ENCODE peak calls at places on chromosomes 1 and 21, in five cellular contexts. One of them, this sample, is unnamed.

GRCh38 chr1:21671915-21672314 is 2.8 kb upstream of the RAP1GAP start:
- DNase-seq in T follicular helper cell: no peak
- DNase-seq in SHP77: no peak
- DNase-seq in upper lobe of right lung: no peak
- DNase-seq in AG10803: no peak
- DNase-seq in this sample: no peak

GRCh38 chr1:185644531-185644930 is 89.7 kb upstream of the HMCN1 start:
- DNase-seq in T follicular helper cell: no peak
- DNase-seq in AG10803: no peak
- DNase-seq in upper lobe of right lung: no peak
- DNase-seq in SHP77: no peak
- DNase-seq in this sample: peak; percentile 24

GRCh38 chr1:235648954-235649721 is 446 bp downstream of the GNG4 start:
- DNase-seq in AG10803: peak; percentile 52
- DNase-seq in upper lobe of right lung: peak; percentile 82
- DNase-seq in SHP77: peak; percentile 35
- DNase-seq in T follicular helper cell: peak; percentile 33
- DNase-seq in this sample: peak; percentile 50

GRCh38 chr1:201582977-201583376 is 44.0 kb downstream of the NAV1 start:
- DNase-seq in AG10803: no peak
- DNase-seq in T follicular helper cell: no peak
- DNase-seq in SHP77: no peak
- DNase-seq in upper lobe of right lung: peak; percentile 43
- DNase-seq in this sample: no peak

GRCh38 chr1:12644829-12645228 is 944 bp downstream of the AADACL4 start:
- DNase-seq in AG10803: no peak
- DNase-seq in SHP77: no peak
- DNase-seq in T follicular helper cell: no peak
- DNase-seq in upper lobe of right lung: no peak
- DNase-seq in this sample: no peak

GRCh38 chr1:12549460-12550349 is 68.3 kb downstream of the DHRS3 start:
- DNase-seq in SHP77: peak; percentile 31
- DNase-seq in T follicular helper cell: no peak
- DNase-seq in upper lobe of right lung: peak; percentile 64
- DNase-seq in AG10803: peak; percentile 89
- DNase-seq in this sample: peak; percentile 90

GRCh38 chr1:62131093-62131725 is 63.4 kb upstream of the L1TD1 start:
- DNase-seq in SHP77: peak; percentile 64
- DNase-seq in upper lobe of right lung: no peak
- DNase-seq in T follicular helper cell: no peak
- DNase-seq in AG10803: peak; percentile 70
- DNase-seq in this sample: peak; percentile 69

GRCh38 chr1:184188091-184188490 is 136.6 kb downstream of the TSEN15 start:
- DNase-seq in AG10803: peak; percentile 84
- DNase-seq in upper lobe of right lung: no peak
- DNase-seq in T follicular helper cell: no peak
- DNase-seq in SHP77: no peak
- DNase-seq in this sample: peak; percentile 22

GRCh38 chr21:46082638-46083270 is 15.2 kb upstream of the COL6A2 start:
- DNase-seq in AG10803: peak; percentile 47
- DNase-seq in upper lobe of right lung: peak; percentile 53
- DNase-seq in SHP77: no peak
- DNase-seq in T follicular helper cell: no peak
- DNase-seq in this sample: no peak

GRCh38 chr1:94843430-94843829 is 23.3 kb downstream of the SLC44A3 start:
- DNase-seq in T follicular helper cell: no peak
- DNase-seq in upper lobe of right lung: no peak
- DNase-seq in SHP77: no peak
- DNase-seq in AG10803: no peak
- DNase-seq in this sample: no peak

GRCh38 chr1:55089683-55090082 is 50.3 kb downstream of the PCSK9 start:
- DNase-seq in AG10803: no peak
- DNase-seq in T follicular helper cell: no peak
- DNase-seq in upper lobe of right lung: no peak
- DNase-seq in SHP77: no peak
- DNase-seq in this sample: no peak

GRCh38 chr1:209899948-209900347 is 38.1 kb upstream of the SYT14 start:
- DNase-seq in AG10803: no peak
- DNase-seq in upper lobe of right lung: no peak
- DNase-seq in T follicular helper cell: no peak
- DNase-seq in SHP77: no peak
- DNase-seq in this sample: no peak

GRCh38 chr1:201305815-201306214 is 22.5 kb downstream of the PKP1 start:
- DNase-seq in upper lobe of right lung: no peak
- DNase-seq in T follicular helper cell: no peak
- DNase-seq in SHP77: no peak
- DNase-seq in AG10803: no peak
- DNase-seq in this sample: no peak

GRCh38 chr1:111747282-111747734 is 8.1 kb upstream of the INKA2 start:
- DNase-seq in T follicular helper cell: peak; percentile 52
- DNase-seq in SHP77: peak; percentile 78
- DNase-seq in upper lobe of right lung: no peak
- DNase-seq in AG10803: peak; percentile 70
- DNase-seq in this sample: peak; percentile 86

GRCh38 chr1:234222561-234223280 is 150.5 kb upstream of the COA6 start:
- DNase-seq in AG10803: no peak
- DNase-seq in SHP77: no peak
- DNase-seq in T follicular helper cell: no peak
- DNase-seq in upper lobe of right lung: no peak
- DNase-seq in this sample: no peak

GRCh38 chr1:244236721-244237120 is 185.6 kb downstream of the ZBTB18 start:
- DNase-seq in upper lobe of right lung: no peak
- DNase-seq in T follicular helper cell: no peak
- DNase-seq in SHP77: no peak
- DNase-seq in AG10803: no peak
- DNase-seq in this sample: no peak

GRCh38 chr1:77825356-77825709 is 45.9 kb downstream of the MIGA1 start:
- DNase-seq in SHP77: peak; percentile 71
- DNase-seq in AG10803: peak; percentile 83
- DNase-seq in upper lobe of right lung: no peak
- DNase-seq in T follicular helper cell: no peak
- DNase-seq in this sample: peak; percentile 91

GRCh38 chr1:58762806-58763205 is 21.0 kb downstream of the JUN start:
- DNase-seq in AG10803: peak; percentile 69
- DNase-seq in upper lobe of right lung: no peak
- DNase-seq in T follicular helper cell: no peak
- DNase-seq in SHP77: no peak
- DNase-seq in this sample: peak; percentile 75